ENCODE peak calls at places on chromosomes 3 and 15, in ten cellular contexts. I, E, C, F, S, B, O, W, T and V are unnamed samples.

GRCh38 chr3:139728414-139728813 is 50.6 kb upstream of the NMNAT3 start:
- DNase-seq in B (no peak), C (no peak), O (no peak), W (no peak), T (no peak), F (no peak), S (no peak), I (no peak), E (no peak), V (no peak)

GRCh38 chr15:93985173-93985572 is 246.2 kb upstream of the MCTP2 start:
- DNase-seq in S (no peak), O (no peak), I (no peak), T (no peak), W (no peak), F (no peak), B (no peak), E (no peak), C (no peak), V (no peak)

GRCh38 chr3:70771426-70772147 is 459.1 kb upstream of the MDFIC2 start:
- DNase-seq in O (no peak), W (no peak), S (peak), T (no peak), F (no peak), B (no peak), I (no peak), E (no peak), C (no peak), V (no peak)

GRCh38 chr3:55202320-55202719 is 274.5 kb upstream of the LRTM1 start:
- DNase-seq in S (peak), C (peak), T (no peak), I (no peak), B (no peak), E (no peak), F (no peak), O (no peak), W (no peak), V (no peak)

GRCh38 chr3:184240384-184241140 is 8.2 kb downstream of the ALG3 start:
- DNase-seq in C (peak), W (no peak), B (no peak), E (no peak), S (peak), F (no peak), I (no peak), T (peak), O (no peak), V (no peak)

GRCh38 chr3:171311784-171312183 is 148.4 kb downstream of the TNIK start:
- DNase-seq in F (no peak), I (no peak), S (no peak), W (no peak), O (no peak), T (no peak), E (no peak), B (no peak), C (no peak), V (no peak)

GRCh38 chr3:151974067-151974466 is 100.6 kb downstream of the SUCNR1 start:
- DNase-seq in B (no peak), I (no peak), O (no peak), W (no peak), E (no peak), T (peak), C (peak), F (no peak), S (peak), V (no peak)

GRCh38 chr3:139588450-139588849 is 48.9 kb upstream of the RBP1 start:
- DNase-seq in C (no peak), T (peak), O (no peak), E (no peak), I (no peak), F (peak), S (peak), B (no peak), W (peak), V (no peak)

GRCh38 chr3:187802928-187803259 is 57.6 kb upstream of the BCL6 start:
- DNase-seq in C (no peak), E (no peak), S (no peak), T (no peak), F (no peak), B (peak), I (no peak), W (no peak), O (no peak), V (no peak)

GRCh38 chr3:124837730-124838186 is 49.4 kb downstream of the ITGB5 start:
- DNase-seq in O (peak), C (peak), I (no peak), S (peak), B (no peak), W (no peak), F (no peak), T (peak), E (no peak), V (no peak)